ENCODE peak calls at places on chromosomes 7 and 10, in four cellular contexts. U is A549, F is IMR-90, N is K562. Q is an unnamed sample.

GRCh38 chr7:23394828-23395227 is 75.5 kb downstream of the IGF2BP3 start:
- DNase-seq in U (no peak), F (peak), N (no peak), Q (no peak)

GRCh38 chr7:151239837-151240459 is 7.7 kb downstream of the CHPF2 start:
- DNase-seq in U (no peak), F (no peak), N (no peak), Q (no peak)

GRCh38 chr7:85125679-85126078 is 61.2 kb downstream of the SEMA3D start:
- DNase-seq in U (no peak), F (peak), N (no peak), Q (no peak)

GRCh38 chr7:48074231-48074654 is 14.8 kb upstream of the UPP1 start:
- DNase-seq in U (no peak), F (peak), N (no peak), Q (no peak)

GRCh38 chr10:69474688-69475432 is 23.6 kb downstream of the TSPAN15 start:
- DNase-seq in U (peak), F (peak), N (no peak), Q (no peak)

GRCh38 chr7:127803626-127804025 is 151.6 kb downstream of the SND1 start:
- DNase-seq in U (no peak), F (peak), N (peak), Q (no peak)

GRCh38 chr10:20017961-20018360 is 201.7 kb downstream of the PLXDC2 start:
- DNase-seq in U (no peak), F (peak), N (no peak), Q (no peak)

GRCh38 chr10:50919010-50919409 is 33.6 kb upstream of the A1CF start:
- DNase-seq in U (no peak), F (peak), N (no peak), Q (no peak)

GRCh38 chr10:133565441-133566294 is at the start of gene SYCE1:
- DNase-seq in U (no peak), F (no peak), N (no peak), Q (no peak)

GRCh38 chr7:80879849-80880248 is 39.0 kb downstream of the SEMA3C start:
- DNase-seq in U (no peak), F (peak), N (no peak), Q (no peak)

GRCh38 chr7:4645241-4645640 is 36.9 kb upstream of the FOXK1 start:
- DNase-seq in U (no peak), F (no peak), N (no peak), Q (no peak)

DNA sequence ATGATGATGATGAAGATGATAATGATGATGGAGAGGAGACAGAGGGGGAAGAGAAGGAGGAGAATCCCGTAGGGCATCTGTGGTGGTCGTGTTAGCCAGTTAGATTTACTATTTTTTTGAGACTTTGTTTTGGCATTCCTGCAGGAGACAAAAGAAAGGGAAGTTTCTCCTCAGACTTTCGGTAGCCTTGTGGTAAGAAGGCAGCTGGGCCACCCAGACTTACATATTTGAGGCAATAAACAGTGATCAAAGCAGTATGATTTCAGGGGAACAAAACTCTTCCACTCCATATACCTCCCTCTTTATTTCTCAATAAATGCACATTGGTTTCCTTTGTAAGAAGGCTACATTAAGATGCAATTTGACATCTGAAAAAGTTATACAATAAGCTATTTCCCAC is 32.4 kb upstream of the BICC1 start:
- DNase-seq in U (no peak), F (no peak), N (no peak), Q (no peak)
- TF ChIP-seq BHLHE40 in U (no peak), F (no peak), N (no peak), Q (no peak)

GRCh38 chr10:79063661-79064490 is 4.9 kb upstream of the ZMIZ1 start:
- DNase-seq in U (no peak), F (no peak), N (no peak), Q (no peak)
- TF ChIP-seq RCOR1 in U (no peak), F (no peak), N (no peak), Q (no peak)

GRCh38 chr10:65033957-65034356 is 1512.8 kb downstream of the REEP3 start:
- DNase-seq in U (no peak), F (no peak), N (no peak), Q (no peak)
- TF ChIP-seq BHLHE40 in U (no peak), F (no peak), N (no peak), Q (no peak)

GRCh38 chr7:5831196-5831595 is 49.4 kb upstream of the OCM start:
- DNase-seq in U (no peak), F (peak), N (peak), Q (no peak)

GRCh38 chr7:5824297-5824610 is 42.8 kb upstream of the RNF216 start:
- DNase-seq in U (no peak), F (no peak), N (peak), Q (no peak)

GRCh38 chr7:5822742-5823503 is 41.5 kb upstream of the RNF216 start:
- DNase-seq in U (peak), F (peak), N (peak), Q (peak)

DNA sequence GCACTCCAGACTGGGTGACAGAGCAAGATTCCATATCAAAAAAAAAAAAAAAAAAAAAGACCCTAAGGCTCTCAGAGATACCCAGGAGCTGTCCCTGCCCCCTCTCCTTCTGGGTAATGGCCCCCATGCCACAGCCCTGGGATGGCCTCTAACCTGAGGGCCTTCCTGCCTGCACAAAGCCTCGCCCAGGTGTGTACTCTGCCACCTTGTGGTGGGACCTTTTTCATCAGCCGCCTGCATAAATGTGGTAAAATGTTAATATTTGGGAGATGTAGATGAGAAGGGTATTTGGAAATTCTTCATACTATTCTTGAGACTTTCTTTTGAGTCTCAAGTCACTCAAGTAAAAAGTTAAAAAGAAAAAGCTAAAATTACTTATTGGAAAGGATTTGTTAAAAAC is 46.3 kb upstream of the RNF216 start:
- DNase-seq in U (no peak), F (no peak), N (peak), Q (no peak)
- TF ChIP-seq RCOR1 in U (no peak), F (no peak), N (no peak), Q (no peak)

DNA sequence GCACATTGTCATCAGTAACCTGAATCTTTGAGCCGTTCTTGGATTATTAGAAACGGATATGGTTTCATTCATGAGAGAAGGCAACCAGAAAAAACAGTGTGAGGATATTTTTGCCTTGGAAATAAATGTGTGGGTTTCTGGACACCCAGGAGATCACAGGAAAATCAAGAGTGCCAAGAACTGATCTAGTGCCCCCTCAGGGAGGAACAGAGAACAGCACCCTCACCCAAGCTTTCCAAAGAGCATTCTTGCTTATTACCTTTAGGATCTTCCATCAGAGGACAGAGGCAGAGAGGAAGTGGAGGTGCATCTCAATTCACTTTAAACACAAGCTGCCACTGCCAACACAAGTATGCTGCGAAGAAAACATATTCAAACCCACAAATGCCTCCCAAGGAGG is 851.5 kb upstream of the COBL start:
- DNase-seq in U (peak), F (no peak), N (peak), Q (no peak)
- TF ChIP-seq BHLHE40 in U (no peak), F (no peak), N (no peak), Q (no peak)

GRCh38 chr10:122341141-122341810 is 33.2 kb upstream of the PLEKHA1 start:
- DNase-seq in U (no peak), F (no peak), N (no peak), Q (no peak)
- TF ChIP-seq RCOR1 in U (no peak), F (no peak), N (no peak), Q (no peak)